ENCODE peak calls at places on chromosome 6, in ten cellular contexts. One of them, this sample, is unnamed.

GRCh38 chr6:4466260-4466659 is 309.9 kb upstream of the CDYL start:
- DNase-seq in erythroblast: no peak
- DNase-seq in heart left ventricle: no peak
- DNase-seq in transverse colon: peak; percentile 12
- DNase-seq in ovary: no peak
- DNase-seq in vagina: no peak
- DNase-seq in GM12878: no peak
- DNase-seq in A549: no peak
- DNase-seq in GM12891: no peak
- DNase-seq in uterus: no peak
- DNase-seq in this sample: no peak

GRCh38 chr6:34521463-34522288 is 34.5 kb downstream of the SPDEF start:
- DNase-seq in erythroblast: no peak
- DNase-seq in heart left ventricle: no peak
- DNase-seq in transverse colon: no peak
- DNase-seq in ovary: no peak
- DNase-seq in vagina: no peak
- DNase-seq in GM12878: no peak
- DNase-seq in A549: no peak
- DNase-seq in GM12891: no peak
- DNase-seq in uterus: no peak
- DNase-seq in this sample: peak; percentile 68

GRCh38 chr6:166419268-166419667 is 36.5 kb upstream of the MPC1 start:
- DNase-seq in erythroblast: no peak
- DNase-seq in heart left ventricle: no peak
- DNase-seq in transverse colon: peak; percentile 67
- DNase-seq in ovary: no peak
- DNase-seq in vagina: no peak
- DNase-seq in GM12878: peak; percentile 71
- DNase-seq in A549: no peak
- DNase-seq in GM12891: peak; percentile 59
- DNase-seq in uterus: no peak
- DNase-seq in this sample: peak; percentile 80

GRCh38 chr6:113818528-113818927 is 38.6 kb upstream of the MARCKS start:
- DNase-seq in erythroblast: no peak
- DNase-seq in heart left ventricle: no peak
- DNase-seq in transverse colon: no peak
- DNase-seq in ovary: no peak
- DNase-seq in vagina: no peak
- DNase-seq in GM12878: no peak
- DNase-seq in A549: peak; percentile 21
- DNase-seq in GM12891: no peak
- DNase-seq in uterus: no peak
- DNase-seq in this sample: no peak

GRCh38 chr6:38501931-38502330 is 137.8 kb downstream of the BTBD9 start:
- DNase-seq in erythroblast: no peak
- DNase-seq in heart left ventricle: no peak
- DNase-seq in transverse colon: no peak
- DNase-seq in ovary: no peak
- DNase-seq in vagina: no peak
- DNase-seq in GM12878: no peak
- DNase-seq in A549: no peak
- DNase-seq in GM12891: no peak
- DNase-seq in uterus: no peak
- DNase-seq in this sample: no peak

GRCh38 chr6:12013368-12013617 is 1.2 kb downstream of the HIVEP1 start:
- DNase-seq in erythroblast: no peak
- DNase-seq in heart left ventricle: no peak
- DNase-seq in transverse colon: no peak
- DNase-seq in ovary: no peak
- DNase-seq in vagina: no peak
- DNase-seq in GM12878: no peak
- DNase-seq in A549: no peak
- DNase-seq in GM12891: no peak
- DNase-seq in uterus: no peak
- DNase-seq in this sample: no peak

GRCh38 chr6:56719310-56719709 is 76.6 kb upstream of the DST start:
- DNase-seq in erythroblast: no peak
- DNase-seq in heart left ventricle: no peak
- DNase-seq in transverse colon: no peak
- DNase-seq in ovary: no peak
- DNase-seq in vagina: no peak
- DNase-seq in GM12878: no peak
- DNase-seq in A549: no peak
- DNase-seq in GM12891: no peak
- DNase-seq in uterus: no peak
- DNase-seq in this sample: no peak

GRCh38 chr6:111447051-111447450 is 36.0 kb downstream of the REV3L start:
- DNase-seq in erythroblast: no peak
- DNase-seq in heart left ventricle: no peak
- DNase-seq in transverse colon: no peak
- DNase-seq in ovary: no peak
- DNase-seq in vagina: no peak
- DNase-seq in GM12878: no peak
- DNase-seq in A549: no peak
- DNase-seq in GM12891: no peak
- DNase-seq in uterus: no peak
- DNase-seq in this sample: no peak

GRCh38 chr6:25278914-25279747 is at the start of gene CARMIL1:
- DNase-seq in erythroblast: peak; percentile 80
- DNase-seq in heart left ventricle: peak; percentile 79
- DNase-seq in transverse colon: peak; percentile 94
- DNase-seq in ovary: peak; percentile 84
- DNase-seq in vagina: no peak
- DNase-seq in GM12878: no peak
- DNase-seq in A549: peak; percentile 79
- DNase-seq in GM12891: peak; percentile 75
- DNase-seq in uterus: peak; percentile 82
- DNase-seq in this sample: peak; percentile 67

GRCh38 chr6:130598021-130598989 is 228.9 kb upstream of the SMLR1 start:
- DNase-seq in erythroblast: no peak
- DNase-seq in heart left ventricle: no peak
- DNase-seq in transverse colon: no peak
- DNase-seq in ovary: no peak
- DNase-seq in vagina: no peak
- DNase-seq in GM12878: no peak
- DNase-seq in A549: no peak
- DNase-seq in GM12891: no peak
- DNase-seq in uterus: no peak
- DNase-seq in this sample: no peak

GRCh38 chr6:53573299-53573698 is 28.4 kb upstream of the GCLC start:
- DNase-seq in erythroblast: no peak
- DNase-seq in heart left ventricle: no peak
- DNase-seq in transverse colon: no peak
- DNase-seq in ovary: no peak
- DNase-seq in vagina: no peak
- DNase-seq in GM12878: no peak
- DNase-seq in A549: no peak
- DNase-seq in GM12891: no peak
- DNase-seq in uterus: no peak
- DNase-seq in this sample: peak; percentile 4

GRCh38 chr6:158817298-158818007 is 1.7 kb downstream of the EZR start:
- DNase-seq in erythroblast: peak; percentile 94
- DNase-seq in heart left ventricle: peak; percentile 65
- DNase-seq in transverse colon: peak; percentile 68
- DNase-seq in ovary: peak; percentile 40
- DNase-seq in vagina: peak; percentile 84
- DNase-seq in GM12878: no peak
- DNase-seq in A549: peak; percentile 46
- DNase-seq in GM12891: no peak
- DNase-seq in uterus: no peak
- DNase-seq in this sample: peak; percentile 35

GRCh38 chr6:158819213-158819976 is at the start of gene EZR:
- DNase-seq in erythroblast: peak; percentile 77
- DNase-seq in heart left ventricle: peak; percentile 87
- DNase-seq in transverse colon: peak; percentile 90
- DNase-seq in ovary: peak; percentile 85
- DNase-seq in vagina: peak; percentile 88
- DNase-seq in GM12878: no peak
- DNase-seq in A549: peak; percentile 86
- DNase-seq in GM12891: peak; percentile 82
- DNase-seq in uterus: peak; percentile 76
- DNase-seq in this sample: peak; percentile 94

GRCh38 chr6:158816329-158816728 is 2.8 kb downstream of the EZR start:
- DNase-seq in erythroblast: no peak
- DNase-seq in heart left ventricle: no peak
- DNase-seq in transverse colon: no peak
- DNase-seq in ovary: no peak
- DNase-seq in vagina: no peak
- DNase-seq in GM12878: no peak
- DNase-seq in A549: peak; percentile 63
- DNase-seq in GM12891: no peak
- DNase-seq in uterus: no peak
- DNase-seq in this sample: peak; percentile 49

GRCh38 chr6:158818580-158819212 is 472 bp downstream of the EZR start:
- DNase-seq in erythroblast: peak; percentile 76
- DNase-seq in heart left ventricle: peak; percentile 66
- DNase-seq in transverse colon: peak; percentile 73
- DNase-seq in ovary: peak; percentile 73
- DNase-seq in vagina: peak; percentile 88
- DNase-seq in GM12878: no peak
- DNase-seq in A549: peak; percentile 63
- DNase-seq in GM12891: peak; percentile 61
- DNase-seq in uterus: peak; percentile 56
- DNase-seq in this sample: peak; percentile 82

DNA sequence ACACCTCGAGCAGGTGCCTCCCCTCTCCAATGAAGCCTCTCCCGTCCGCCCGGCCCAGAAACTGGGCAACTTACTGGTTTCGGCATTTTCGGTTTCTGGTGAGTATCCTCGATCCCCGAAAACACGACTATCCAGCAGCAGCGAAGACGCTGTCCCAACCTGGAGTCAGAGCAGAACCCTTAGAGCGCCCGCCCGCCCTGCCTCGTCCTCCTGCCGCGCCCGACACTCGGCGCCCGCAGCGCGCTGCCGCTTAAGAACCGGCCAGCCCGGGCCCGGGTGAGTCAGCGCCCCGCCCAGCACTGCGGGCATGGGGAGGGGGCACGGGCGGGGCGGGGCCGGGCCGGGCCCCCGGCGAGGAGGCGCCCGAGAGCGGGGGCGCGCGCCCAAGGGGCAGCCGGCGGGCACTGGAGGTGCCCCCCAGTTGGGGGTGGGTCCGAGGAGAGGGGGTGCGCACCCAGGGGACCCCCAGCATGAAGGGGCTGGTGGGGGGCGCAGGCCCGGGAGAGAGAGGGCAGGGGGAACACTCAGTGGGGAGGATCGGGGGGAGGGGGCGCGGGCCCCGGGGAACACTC is 1.1 kb downstream of the EZR start:
- DNase-seq in erythroblast: peak; percentile 84
- DNase-seq in heart left ventricle: peak; percentile 80
- DNase-seq in transverse colon: peak; percentile 89
- DNase-seq in ovary: peak; percentile 81
- DNase-seq in vagina: peak; percentile 86
- DNase-seq in GM12878: no peak
- DNase-seq in A549: peak; percentile 76
- DNase-seq in GM12891: peak; percentile 53
- DNase-seq in uterus: peak; percentile 70
- DNase-seq in this sample: peak; percentile 92
- TF ChIP-seq POLR2A in erythroblast: peak; percentile 83
- TF ChIP-seq POLR2A in heart left ventricle: peak; percentile 90
- TF ChIP-seq POLR2A in transverse colon: peak; percentile 98
- TF ChIP-seq POLR2A in ovary: peak; percentile 65
- TF ChIP-seq POLR2A in vagina: peak; percentile 75
- TF ChIP-seq POLR2A in GM12878: peak; percentile 97
- TF ChIP-seq POLR2A in A549: peak; percentile 94
- TF ChIP-seq POLR2A in GM12891: peak; percentile 85
- TF ChIP-seq POLR2A in uterus: peak; percentile 83
- TF ChIP-seq POLR2A in this sample: peak; percentile 42

GRCh38 chr6:149054559-149055194 is 262.8 kb upstream of the TAB2 start:
- DNase-seq in erythroblast: no peak
- DNase-seq in heart left ventricle: no peak
- DNase-seq in transverse colon: no peak
- DNase-seq in ovary: no peak
- DNase-seq in vagina: no peak
- DNase-seq in GM12878: peak; percentile 86
- DNase-seq in A549: peak; percentile 22
- DNase-seq in GM12891: no peak
- DNase-seq in uterus: no peak
- DNase-seq in this sample: no peak
- TF ChIP-seq POLR2A in erythroblast: no peak
- TF ChIP-seq POLR2A in heart left ventricle: no peak
- TF ChIP-seq POLR2A in transverse colon: no peak
- TF ChIP-seq POLR2A in ovary: no peak
- TF ChIP-seq POLR2A in vagina: no peak
- TF ChIP-seq POLR2A in GM12878: no peak
- TF ChIP-seq POLR2A in A549: no peak
- TF ChIP-seq POLR2A in GM12891: peak; percentile 18
- TF ChIP-seq POLR2A in uterus: no peak
- TF ChIP-seq POLR2A in this sample: no peak

GRCh38 chr6:139028658-139029469 is at the start of gene ABRACL:
- DNase-seq in erythroblast: peak; percentile 63
- DNase-seq in heart left ventricle: peak; percentile 72
- DNase-seq in transverse colon: peak; percentile 81
- DNase-seq in ovary: peak; percentile 56
- DNase-seq in vagina: no peak
- DNase-seq in GM12878: peak; percentile 45
- DNase-seq in A549: peak; percentile 63
- DNase-seq in GM12891: peak; percentile 55
- DNase-seq in uterus: peak; percentile 58
- DNase-seq in this sample: peak; percentile 94
- TF ChIP-seq POLR2A in erythroblast: peak; percentile 62
- TF ChIP-seq POLR2A in heart left ventricle: no peak
- TF ChIP-seq POLR2A in transverse colon: peak; percentile 85
- TF ChIP-seq POLR2A in ovary: no peak
- TF ChIP-seq POLR2A in vagina: no peak
- TF ChIP-seq POLR2A in GM12878: peak; percentile 93
- TF ChIP-seq POLR2A in A549: peak; percentile 5
- TF ChIP-seq POLR2A in GM12891: peak; percentile 82
- TF ChIP-seq POLR2A in uterus: no peak
- TF ChIP-seq POLR2A in this sample: peak; percentile 61

DNA sequence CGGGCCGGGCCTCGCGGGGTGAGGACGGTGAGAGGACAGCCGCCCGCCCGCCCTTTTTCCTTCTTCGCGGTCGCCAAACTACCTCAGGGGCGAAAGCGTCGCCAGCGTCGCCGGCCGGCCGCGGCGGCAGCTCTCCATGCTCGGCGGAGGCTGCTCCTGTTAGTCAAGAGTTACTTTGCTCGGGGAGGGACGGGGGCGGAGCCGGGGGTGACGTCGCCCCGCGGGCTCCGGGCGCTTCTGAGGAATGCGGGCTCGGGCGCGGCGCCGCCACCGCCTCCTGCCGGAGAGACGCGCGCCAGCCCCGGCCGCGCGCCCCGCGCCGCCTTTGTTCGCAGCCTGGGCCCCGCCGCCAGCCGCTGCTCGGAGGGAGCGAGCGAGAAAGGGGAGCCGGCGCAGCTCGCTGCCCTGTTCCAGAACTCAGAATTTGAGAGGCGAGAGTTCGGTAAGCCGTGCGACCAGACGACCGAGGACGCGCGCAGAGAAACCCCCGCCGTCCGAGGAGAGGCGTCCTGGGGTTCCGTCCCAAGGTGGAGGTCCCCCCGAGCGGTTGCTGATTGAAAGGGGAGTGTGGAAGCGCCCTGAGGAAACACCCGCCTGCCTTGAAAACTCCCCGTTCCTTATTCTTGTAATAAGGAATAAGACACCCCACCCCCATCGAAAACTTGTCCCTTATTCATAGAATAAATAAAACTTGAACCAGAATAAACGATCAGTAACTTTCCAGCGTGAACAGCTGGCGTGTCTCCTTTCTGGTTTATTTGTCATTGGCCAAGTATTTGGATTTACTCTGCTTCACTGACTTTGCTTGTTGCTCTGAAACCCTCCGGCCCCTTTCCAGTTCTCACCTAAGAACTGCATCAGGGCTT is at the start of gene PTPRK:
- DNase-seq in erythroblast: peak; percentile 81
- DNase-seq in heart left ventricle: peak; percentile 94
- DNase-seq in transverse colon: peak; percentile 94
- DNase-seq in ovary: peak; percentile 95
- DNase-seq in vagina: peak; percentile 91
- DNase-seq in GM12878: no peak
- DNase-seq in A549: peak; percentile 87
- DNase-seq in GM12891: peak; percentile 59
- DNase-seq in uterus: peak; percentile 93
- DNase-seq in this sample: peak; percentile 42
- TF ChIP-seq POLR2A in erythroblast: no peak
- TF ChIP-seq POLR2A in heart left ventricle: peak; percentile 98
- TF ChIP-seq POLR2A in transverse colon: peak; percentile 97
- TF ChIP-seq POLR2A in ovary: peak; percentile 92
- TF ChIP-seq POLR2A in vagina: peak; percentile 94
- TF ChIP-seq POLR2A in GM12878: no peak
- TF ChIP-seq POLR2A in A549: peak; percentile 81
- TF ChIP-seq POLR2A in GM12891: no peak
- TF ChIP-seq POLR2A in uterus: peak; percentile 96
- TF ChIP-seq POLR2A in this sample: no peak